ENCODE peak calls at places on chromosome 9, in eight cellular contexts. D, A, B, K, T, W, E and P are unnamed samples.

GRCh38 chr9:136759001-136759400 is 958 bp upstream of the LCN8 start:
- DNase-seq in T (no peak), B (no peak), A (no peak), E (no peak), W (no peak), D (no peak), K (no peak), P (no peak)

GRCh38 chr9:87875839-87876545 is 6.7 kb upstream of the SPATA31E1 start:
- DNase-seq in A (peak; percentile 3), B (no peak), T (no peak), D (no peak), K (no peak), W (no peak), E (no peak), P (peak; percentile 9)

GRCh38 chr9:114238919-114239879 is 83.7 kb upstream of the ORM1 start:
- DNase-seq in B (no peak), K (no peak), D (no peak), T (peak; percentile 85), W (peak; percentile 51), E (peak; percentile 56), A (no peak), P (peak; percentile 75)

GRCh38 chr9:70229579-70229978 is 29.2 kb upstream of the SMC5 start:
- DNase-seq in D (no peak), E (peak; percentile 3), W (peak; percentile 57), B (no peak), A (no peak), T (no peak), K (no peak), P (no peak)

GRCh38 chr9:4237748-4238511 is 61.9 kb downstream of the GLIS3 start:
- DNase-seq in K (no peak), T (peak; percentile 69), E (no peak), A (no peak), B (no peak), W (peak; percentile 59), D (no peak), P (no peak)

GRCh38 chr9:71795097-71795807 is 26.9 kb upstream of the CEMIP2 start:
- DNase-seq in D (no peak), K (no peak), W (no peak), T (no peak), A (no peak), B (no peak), E (no peak), P (no peak)

GRCh38 chr9:99253772-99254431 is 31.8 kb downstream of the SEC61B start:
- DNase-seq in A (no peak), E (no peak), K (peak; percentile 49), W (no peak), D (no peak), B (no peak), T (peak; percentile 18), P (no peak)

GRCh38 chr9:110626109-110626829 is 42.3 kb upstream of the MUSK start:
- DNase-seq in B (no peak), T (peak; percentile 88), A (no peak), W (peak; percentile 84), D (no peak), K (no peak), E (peak; percentile 42), P (no peak)

GRCh38 chr9:89588271-89588879 is 16.4 kb upstream of the GADD45G start:
- DNase-seq in K (no peak), A (no peak), W (no peak), B (no peak), T (no peak), E (no peak), D (no peak), P (no peak)

GRCh38 chr9:15572200-15572599 is 19.4 kb downstream of the CCDC171 start:
- DNase-seq in K (no peak), B (no peak), D (no peak), W (peak; percentile 4), A (no peak), T (peak; percentile 11), E (no peak), P (no peak)

GRCh38 chr9:137294684-137295312 is 7.3 kb downstream of the NRARP start:
- DNase-seq in T (peak; percentile 38), K (peak; percentile 32), W (peak; percentile 35), A (no peak), B (peak; percentile 25), D (no peak), E (peak; percentile 51), P (peak; percentile 56)

GRCh38 chr9:112072721-112073553 is 102.2 kb downstream of the SUSD1 start:
- DNase-seq in T (peak; percentile 96), W (peak; percentile 86), E (no peak), D (no peak), B (no peak), A (no peak), K (peak; percentile 6), P (no peak)

GRCh38 chr9:81526587-81526986 is 162.8 kb downstream of the TLE1 start:
- DNase-seq in E (no peak), B (no peak), A (no peak), T (peak; percentile 85), D (no peak), W (peak; percentile 84), K (no peak), P (no peak)

GRCh38 chr9:23229764-23230434 is 596.1 kb downstream of the ELAVL2 start:
- DNase-seq in D (no peak), K (no peak), W (no peak), T (no peak), A (no peak), E (no peak), B (no peak), P (no peak)

GRCh38 chr9:108844391-108844790 is 11.4 kb downstream of the ACTL7B start:
- DNase-seq in K (no peak), B (no peak), D (no peak), T (no peak), W (no peak), E (no peak), A (no peak), P (no peak)

GRCh38 chr9:101915479-101915878 is 177.0 kb upstream of the GRIN3A start:
- DNase-seq in K (no peak), B (no peak), T (no peak), W (no peak), A (no peak), E (no peak), D (no peak), P (no peak)

GRCh38 chr9:68996457-68996856 is 17.5 kb downstream of the PRKACG start:
- DNase-seq in D (no peak), E (no peak), A (no peak), B (no peak), K (no peak), T (no peak), W (no peak), P (no peak)

GRCh38 chr9:84271887-84272556 is 68.5 kb downstream of the SLC28A3 start:
- DNase-seq in B (no peak), D (no peak), A (no peak), T (peak; percentile 47), W (peak; percentile 43), K (no peak), E (no peak), P (no peak)

GRCh38 chr9:84266087-84266561 is 74.4 kb downstream of the SLC28A3 start:
- DNase-seq in W (no peak), E (no peak), B (no peak), A (no peak), D (no peak), K (no peak), T (no peak), P (peak; percentile 45)

GRCh38 chr9:84276741-84277140 is 63.8 kb downstream of the SLC28A3 start:
- DNase-seq in T (no peak), A (no peak), W (no peak), B (no peak), D (no peak), E (no peak), K (no peak), P (no peak)

GRCh38 chr9:84271004-84271886 is 69.3 kb downstream of the SLC28A3 start:
- DNase-seq in T (peak; percentile 64), A (peak; percentile 62), B (peak; percentile 35), W (peak; percentile 83), D (no peak), E (no peak), K (peak; percentile 56), P (peak; percentile 79)
- H3K4me3 ChIP-seq in T (peak overlapping the region; percentile 53), A (peak overlapping the region; percentile 41), B (no peak overlapping the region), W (peak overlapping the region; percentile 42), D (no peak overlapping the region), E (no peak overlapping the region), K (no peak overlapping the region), P (no peak overlapping the region)

GRCh38 chr9:92666236-92666635 is 3.7 kb downstream of the IPPK start:
- DNase-seq in K (no peak), E (no peak), A (no peak), W (no peak), B (no peak), D (no peak), T (no peak), P (no peak)
- H3K4me3 ChIP-seq in K (no peak overlapping the region), E (no peak overlapping the region), A (no peak overlapping the region), W (no peak overlapping the region), B (no peak overlapping the region), D (no peak overlapping the region), T (no peak overlapping the region), P (no peak overlapping the region)

DNA sequence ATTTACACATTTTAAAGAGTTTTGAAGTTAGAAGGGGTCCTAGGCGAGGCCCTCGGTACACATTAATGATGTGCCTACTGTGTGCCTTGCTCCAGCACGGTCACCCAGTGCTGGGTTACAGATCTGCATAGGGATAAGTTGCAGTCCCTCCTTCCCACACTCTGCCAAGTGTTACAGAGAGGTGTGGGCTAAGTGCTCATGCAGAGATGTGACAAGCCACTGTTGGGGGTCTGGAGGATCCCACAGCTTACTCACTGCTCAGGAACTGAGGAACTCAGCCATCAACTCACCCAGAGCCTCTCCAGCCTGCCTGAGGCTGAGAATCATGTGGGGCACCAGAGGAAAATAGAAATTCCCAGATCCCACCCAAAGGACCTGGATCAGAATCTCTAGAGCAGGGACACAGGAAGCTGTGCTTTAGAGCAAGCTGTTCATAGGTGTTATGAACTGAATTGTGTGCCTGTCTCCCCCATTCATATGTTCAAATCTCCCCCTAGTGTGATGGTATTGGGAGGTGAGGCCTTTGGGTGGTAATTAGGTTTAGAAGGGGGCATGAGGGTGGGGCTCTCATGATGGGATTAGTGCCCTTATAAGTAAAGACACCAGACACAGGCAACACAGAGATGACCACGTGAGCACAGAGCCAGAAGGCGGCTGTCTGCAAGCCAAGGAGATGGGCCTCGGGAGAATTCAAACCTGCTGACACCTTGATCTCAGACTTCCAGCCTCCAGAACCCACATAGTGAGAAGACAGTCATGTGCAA is 164.1 kb downstream of the HSD17B3 start:
- DNase-seq in E (no peak), A (no peak), B (no peak), W (no peak), T (peak; percentile 30), D (no peak), K (no peak), P (no peak)
- H3K4me3 ChIP-seq in E (no peak overlapping the region), A (peak overlapping the region; percentile 34), B (no peak overlapping the region), W (peak overlapping the region; percentile 14), T (peak overlapping the region; percentile 26), D (no peak overlapping the region), K (no peak overlapping the region), P (no peak overlapping the region)

GRCh38 chr9:33388110-33388994 is 14.0 kb downstream of the AQP7 start:
- DNase-seq in W (no peak), D (no peak), A (no peak), B (no peak), K (no peak), E (no peak), T (no peak), P (no peak)

DNA sequence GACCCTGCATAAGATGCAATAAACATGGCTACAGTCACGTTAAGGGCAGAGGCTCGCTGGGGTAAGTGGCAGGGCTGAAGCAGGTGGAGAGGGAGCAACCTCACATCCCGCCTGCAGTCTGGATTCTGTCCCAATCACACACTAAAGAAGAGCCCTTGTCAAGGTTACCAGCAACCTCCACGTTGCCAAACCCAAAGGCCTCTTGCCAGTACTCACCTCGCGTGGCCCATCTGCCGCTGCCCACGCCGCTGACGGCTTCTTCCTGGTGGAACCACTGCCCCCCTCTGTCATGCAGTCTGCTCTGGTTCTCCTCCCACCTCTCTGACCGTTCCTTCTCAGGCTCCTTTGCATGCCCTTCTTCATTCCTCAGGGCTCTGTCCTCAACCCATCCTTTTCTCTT is 8.8 kb downstream of the AQP7 start:
- DNase-seq in A (no peak), E (no peak), W (no peak), T (no peak), B (peak; percentile 52), K (no peak), D (no peak), P (no peak)
- H3K4me3 ChIP-seq in A (no peak overlapping the region), E (no peak overlapping the region), W (no peak overlapping the region), T (no peak overlapping the region), B (no peak overlapping the region), K (no peak overlapping the region), D (no peak overlapping the region), P (no peak overlapping the region)